ENCODE peak calls at places on chromosomes 5 and 9, in nine cellular contexts. M is kidney; R is ovary; S is pancreas; H is naive thymus-derived CD4-positive, alpha-beta T cell; U is CD8-positive, alpha-beta memory T cell; P is AG04450; Q is Peyer's patch; W is thyroid gland. N is an unnamed sample.

GRCh38 chr9:110750272-110750671 is 81.7 kb downstream of the MUSK start:
- DNase-seq in M (peak; percentile 77), R (no peak), S (peak; percentile 9), H (no peak), U (no peak), P (no peak), Q (no peak), W (peak; percentile 11), N (no peak)

GRCh38 chr9:89149726-89150125 is 28.9 kb downstream of the SHC3 start:
- DNase-seq in M (no peak), R (no peak), S (no peak), H (no peak), U (no peak), P (no peak), Q (no peak), W (no peak), N (no peak)

GRCh38 chr5:174325961-174326360 is 280.5 kb downstream of the NSG2 start:
- DNase-seq in M (no peak), R (no peak), S (no peak), H (no peak), U (no peak), P (no peak), Q (no peak), W (no peak), N (no peak)

GRCh38 chr5:6568909-6569308 is 63.9 kb downstream of the NSUN2 start:
- DNase-seq in M (no peak), R (no peak), S (no peak), H (no peak), U (no peak), P (no peak), Q (no peak), W (no peak), N (no peak)

GRCh38 chr5:96344678-96345612 is 88.1 kb downstream of the PCSK1 start:
- DNase-seq in M (no peak), R (no peak), S (peak; percentile 76), H (peak; percentile 61), U (no peak), P (peak; percentile 66), Q (no peak), W (no peak), N (peak; percentile 66)

GRCh38 chr9:111965566-111966019 is 69.0 kb downstream of the UGCG start:
- DNase-seq in M (no peak), R (no peak), S (no peak), H (no peak), U (no peak), P (peak; percentile 88), Q (no peak), W (no peak), N (no peak)

GRCh38 chr5:86999951-87000350 is 267.7 kb upstream of the RASA1 start:
- DNase-seq in M (no peak), R (no peak), S (no peak), H (no peak), U (no peak), P (no peak), Q (no peak), W (no peak), N (no peak)

GRCh38 chr5:56330806-56331205 is 97.7 kb upstream of the ANKRD55 start:
- DNase-seq in M (no peak), R (no peak), S (no peak), H (no peak), U (no peak), P (no peak), Q (no peak), W (no peak), N (no peak)

GRCh38 chr5:76634661-76635060 is 11.5 kb upstream of the F2RL2 start:
- DNase-seq in M (no peak), R (no peak), S (no peak), H (no peak), U (no peak), P (no peak), Q (no peak), W (no peak), N (no peak)

GRCh38 chr5:176553260-176554085 is 4.3 kb downstream of the CDHR2 start:
- DNase-seq in M (no peak), R (no peak), S (no peak), H (no peak), U (no peak), P (no peak), Q (peak; percentile 78), W (no peak), N (no peak)

GRCh38 chr5:167916706-167917105 is 374.7 kb upstream of the WWC1 start:
- DNase-seq in M (no peak), R (no peak), S (no peak), H (no peak), U (no peak), P (peak; percentile 7), Q (no peak), W (no peak), N (no peak)

GRCh38 chr5:140767444-140767843 is 18.5 kb upstream of the PCDHA1 start:
- DNase-seq in M (no peak), R (no peak), S (no peak), H (no peak), U (no peak), P (no peak), Q (no peak), W (no peak), N (no peak)

GRCh38 chr5:140764177-140765020 is 21.5 kb upstream of the PCDHA1 start:
- DNase-seq in M (no peak), R (no peak), S (no peak), H (no peak), U (no peak), P (no peak), Q (no peak), W (no peak), N (no peak)
- H3K9me3 ChIP-seq in M (peaks cover 80% of the 10 kb centered on the region), R (peaks cover 9% of the 10 kb centered on the region), S (no peaks in the 10 kb centered on the region), H (peaks cover 77% of the 10 kb centered on the region), U (peaks cover 44% of the 10 kb centered on the region), P (peaks cover 35% of the 10 kb centered on the region), Q (no peaks in the 10 kb centered on the region), W (no peaks in the 10 kb centered on the region), N (peaks cover 86% of the 10 kb centered on the region)

GRCh38 chr9:127715443-127716337 is at the start of the genes PTRH1 and TTC16:
- DNase-seq in M (peak; percentile 99), R (peak; percentile 98), S (peak; percentile 97), H (peak; percentile 97), U (peak; percentile 98), P (peak; percentile 76), Q (peak; percentile 98), W (peak; percentile 98), N (peak; percentile 97)
- H3K27ac ChIP-seq in M (peak within 1 kb of the TSS; percentile 77), R (no peak within 1 kb of the TSS), S (peak within 1 kb of the TSS; percentile 75), H (peak within 1 kb of the TSS; percentile 89), U (peak within 1 kb of the TSS; percentile 78), P (peak within 1 kb of the TSS; percentile 61), Q (peak within 1 kb of the TSS; percentile 67), W (peak within 1 kb of the TSS; percentile 82), N (peak within 1 kb of the TSS; percentile 81)

GRCh38 chr5:141413540-141414069 is 818 bp downstream of the PCDHGA10 start:
- DNase-seq in M (no peak), R (no peak), S (no peak), H (no peak), U (no peak), P (no peak), Q (no peak), W (no peak), N (no peak)

GRCh38 chr5:141420855-141421488 is at the start of gene PCDHGA11:
- DNase-seq in M (no peak), R (no peak), S (no peak), H (no peak), U (no peak), P (no peak), Q (no peak), W (peak; percentile 47), N (no peak)

GRCh38 chr5:141421489-141421855 is 621 bp downstream of the PCDHGA11 start:
- DNase-seq in M (no peak), R (no peak), S (no peak), H (no peak), U (no peak), P (no peak), Q (no peak), W (no peak), N (no peak)

GRCh38 chr5:141422742-141423291 is 2.0 kb downstream of the PCDHGA11 start:
- DNase-seq in M (no peak), R (no peak), S (no peak), H (no peak), U (no peak), P (no peak), Q (no peak), W (no peak), N (no peak)

GRCh38 chr5:141419074-141419880 is 1.6 kb upstream of the PCDHGA11 start:
- DNase-seq in M (no peak), R (no peak), S (no peak), H (no peak), U (no peak), P (no peak), Q (no peak), W (no peak), N (no peak)
- H3K9me3 ChIP-seq in M (peaks cover 66% of the 10 kb centered on the region), R (peaks cover 15% of the 10 kb centered on the region), S (no peaks in the 10 kb centered on the region), H (peaks cover 59% of the 10 kb centered on the region), U (peaks cover 13% of the 10 kb centered on the region), P (peaks cover 69% of the 10 kb centered on the region), Q (no peaks in the 10 kb centered on the region), W (no peaks in the 10 kb centered on the region), N (peaks cover 66% of the 10 kb centered on the region)

GRCh38 chr9:125239631-125240597 is 1.2 kb downstream of the HSPA5 start:
- DNase-seq in M (no peak), R (no peak), S (no peak), H (no peak), U (no peak), P (no peak), Q (no peak), W (no peak), N (no peak)

GRCh38 chr9:125240649-125240999 is 519 bp downstream of the HSPA5 start:
- DNase-seq in M (no peak), R (peak; percentile 42), S (peak; percentile 67), H (peak; percentile 33), U (no peak), P (no peak), Q (peak; percentile 76), W (peak; percentile 40), N (no peak)

GRCh38 chr9:125238915-125239446 is 2.2 kb downstream of the HSPA5 start:
- DNase-seq in M (no peak), R (no peak), S (no peak), H (no peak), U (no peak), P (no peak), Q (no peak), W (no peak), N (no peak)

GRCh38 chr9:125241863-125242739 is 958 bp upstream of the HSPA5 start:
- DNase-seq in M (peak; percentile 77), R (no peak), S (no peak), H (no peak), U (peak; percentile 18), P (no peak), Q (no peak), W (peak; percentile 53), N (no peak)

DNA sequence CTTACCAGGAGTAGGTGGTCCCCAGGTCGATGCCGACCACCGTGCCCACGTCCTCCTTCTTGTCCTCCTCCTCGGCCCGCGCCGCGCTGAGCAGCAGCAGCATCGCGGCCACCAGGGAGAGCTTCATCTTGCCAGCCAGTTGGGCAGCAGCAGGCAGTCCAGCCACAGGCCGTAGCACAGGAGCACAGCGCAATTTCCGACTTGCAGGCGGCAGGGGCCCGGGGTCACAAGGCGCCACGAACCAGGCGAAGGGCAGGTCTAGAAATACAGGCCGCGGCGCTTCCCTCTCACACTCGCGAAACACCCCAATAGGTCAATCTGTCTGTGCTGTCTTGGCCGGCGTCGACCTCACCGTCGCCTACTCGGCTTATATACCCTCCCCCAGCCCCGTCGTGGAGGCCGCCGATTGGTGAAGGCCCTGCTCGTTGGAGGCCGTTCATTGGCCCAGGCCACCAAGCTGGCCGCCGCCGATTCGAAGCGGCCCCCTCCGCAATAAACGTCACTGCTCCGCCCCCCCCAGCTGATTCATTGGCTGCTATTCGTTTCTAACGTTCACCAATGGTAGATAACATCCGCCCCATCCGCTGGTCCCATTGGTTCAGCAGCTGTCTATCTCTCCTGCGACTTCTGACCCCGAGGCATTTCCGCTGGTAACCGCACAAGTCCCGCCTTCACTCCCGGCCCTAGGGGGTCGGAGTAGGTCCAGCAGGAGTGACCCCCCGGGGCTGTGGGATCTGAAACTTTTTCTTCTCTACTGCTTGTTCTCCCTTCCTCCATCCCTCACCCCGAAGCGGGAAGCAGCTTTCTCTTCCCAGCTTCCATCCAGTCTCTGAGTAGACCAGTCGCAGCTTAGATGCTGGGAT is at the start of gene HSPA5:
- DNase-seq in M (peak; percentile 100), R (peak; percentile 100), S (peak; percentile 100), H (peak; percentile 99), U (peak; percentile 99), P (peak; percentile 99), Q (peak; percentile 100), W (peak; percentile 100), N (peak; percentile 100)
- H3K27ac ChIP-seq in M (peak within 1 kb of the TSS; percentile 98), R (peak within 1 kb of the TSS; percentile 81), S (peak within 1 kb of the TSS; percentile 96), H (peak within 1 kb of the TSS; percentile 97), U (peak within 1 kb of the TSS; percentile 99), P (peak within 1 kb of the TSS; percentile 99), Q (peak within 1 kb of the TSS; percentile 98), W (peak within 1 kb of the TSS; percentile 90), N (peak within 1 kb of the TSS; percentile 94)